ENCODE peak calls at places on chromosomes 11 and 22, in four cellular contexts. One of them, this sample, is unnamed.

GRCh38 chr11:86594746-86595145 is 77.7 kb downstream of the ME3 start:
- DNase-seq in HFF-Myc: no peak
- DNase-seq in GDM1: no peak
- DNase-seq in anterior cingulate cortex: no peak
- DNase-seq in this sample: no peak

GRCh38 chr22:29661355-29661754 is 57.9 kb downstream of the NF2 start:
- DNase-seq in HFF-Myc: no peak
- DNase-seq in GDM1: no peak
- DNase-seq in anterior cingulate cortex: no peak
- DNase-seq in this sample: no peak

GRCh38 chr22:46050916-46051614 is 74.1 kb upstream of the WNT7B start:
- DNase-seq in HFF-Myc: no peak
- DNase-seq in GDM1: no peak
- DNase-seq in anterior cingulate cortex: no peak
- DNase-seq in this sample: no peak

GRCh38 chr22:44550666-44551491 is 52.8 kb upstream of the RTL6 start:
- DNase-seq in HFF-Myc: peak; percentile 53
- DNase-seq in GDM1: no peak
- DNase-seq in anterior cingulate cortex: no peak
- DNase-seq in this sample: no peak

GRCh38 chr22:50139843-50140415 is 30.6 kb upstream of the PANX2 start:
- DNase-seq in HFF-Myc: no peak
- DNase-seq in GDM1: no peak
- DNase-seq in anterior cingulate cortex: no peak
- DNase-seq in this sample: no peak

GRCh38 chr11:73982990-73983763 is 534 bp upstream of the UCP2 start:
- DNase-seq in HFF-Myc: peak; percentile 64
- DNase-seq in GDM1: peak; percentile 98
- DNase-seq in anterior cingulate cortex: peak; percentile 85
- DNase-seq in this sample: peak; percentile 98

GRCh38 chr11:92297551-92298237 is 73.1 kb downstream of the FAT3 start:
- DNase-seq in HFF-Myc: no peak
- DNase-seq in GDM1: no peak
- DNase-seq in anterior cingulate cortex: no peak
- DNase-seq in this sample: no peak

GRCh38 chr22:43081968-43082367 is 7.2 kb downstream of the TTLL1 start:
- DNase-seq in HFF-Myc: no peak
- DNase-seq in GDM1: no peak
- DNase-seq in anterior cingulate cortex: no peak
- DNase-seq in this sample: no peak